ENCODE peak calls at places on chromosomes 3 and 15, in seven cellular contexts. One of them, this sample, is unnamed.

GRCh38 chr15:65902373-65902772 is 33.1 kb downstream of the RAB11A start:
- DNase-seq in body of pancreas: peak
- DNase-seq in epithelial cell of prostate: peak
- DNase-seq in pancreas: no peak
- DNase-seq in substantia nigra: no peak
- DNase-seq in heart right ventricle: peak
- DNase-seq in uterus: peak
- DNase-seq in this sample: no peak

GRCh38 chr3:192409838-192410683 is 317.3 kb downstream of the FGF12 start:
- DNase-seq in body of pancreas: no peak
- DNase-seq in epithelial cell of prostate: no peak
- DNase-seq in pancreas: no peak
- DNase-seq in substantia nigra: no peak
- DNase-seq in heart right ventricle: no peak
- DNase-seq in uterus: no peak
- DNase-seq in this sample: no peak

GRCh38 chr3:150905339-150905738 is at the start of gene MINDY4B:
- DNase-seq in body of pancreas: no peak
- DNase-seq in epithelial cell of prostate: no peak
- DNase-seq in pancreas: no peak
- DNase-seq in substantia nigra: no peak
- DNase-seq in heart right ventricle: no peak
- DNase-seq in uterus: no peak
- DNase-seq in this sample: no peak

GRCh38 chr3:111961461-111962269 is 17.2 kb upstream of the ABHD10 start:
- DNase-seq in body of pancreas: no peak
- DNase-seq in epithelial cell of prostate: no peak
- DNase-seq in pancreas: no peak
- DNase-seq in substantia nigra: no peak
- DNase-seq in heart right ventricle: no peak
- DNase-seq in uterus: no peak
- DNase-seq in this sample: no peak

GRCh38 chr3:191414286-191414685 is 46.7 kb upstream of the PYDC2 start:
- DNase-seq in body of pancreas: no peak
- DNase-seq in epithelial cell of prostate: no peak
- DNase-seq in pancreas: no peak
- DNase-seq in substantia nigra: no peak
- DNase-seq in heart right ventricle: no peak
- DNase-seq in uterus: no peak
- DNase-seq in this sample: no peak

GRCh38 chr3:37320276-37320675 is 145.9 kb upstream of the LRRFIP2 start:
- DNase-seq in body of pancreas: no peak
- DNase-seq in epithelial cell of prostate: no peak
- DNase-seq in pancreas: no peak
- DNase-seq in substantia nigra: no peak
- DNase-seq in heart right ventricle: no peak
- DNase-seq in uterus: no peak
- DNase-seq in this sample: no peak

GRCh38 chr15:80275946-80276345 is 23.9 kb upstream of the CTXND1 start:
- DNase-seq in body of pancreas: no peak
- DNase-seq in epithelial cell of prostate: peak
- DNase-seq in pancreas: no peak
- DNase-seq in substantia nigra: no peak
- DNase-seq in heart right ventricle: no peak
- DNase-seq in uterus: no peak
- DNase-seq in this sample: no peak

GRCh38 chr3:66378256-66378655 is 122.6 kb downstream of the LRIG1 start:
- DNase-seq in body of pancreas: no peak
- DNase-seq in epithelial cell of prostate: no peak
- DNase-seq in pancreas: no peak
- DNase-seq in substantia nigra: no peak
- DNase-seq in heart right ventricle: no peak
- DNase-seq in uterus: no peak
- DNase-seq in this sample: no peak

GRCh38 chr3:162034368-162034767 is 537.8 kb downstream of the OTOL1 start:
- DNase-seq in body of pancreas: no peak
- DNase-seq in epithelial cell of prostate: no peak
- DNase-seq in pancreas: no peak
- DNase-seq in substantia nigra: no peak
- DNase-seq in heart right ventricle: no peak
- DNase-seq in uterus: no peak
- DNase-seq in this sample: no peak

GRCh38 chr15:75904241-75904631 is 558 bp downstream of the FBXO22 start:
- DNase-seq in body of pancreas: peak
- DNase-seq in epithelial cell of prostate: no peak
- DNase-seq in pancreas: peak
- DNase-seq in substantia nigra: no peak
- DNase-seq in heart right ventricle: peak
- DNase-seq in uterus: peak
- DNase-seq in this sample: no peak

GRCh38 chr3:77815467-77815866 is 775.6 kb downstream of the ROBO2 start:
- DNase-seq in body of pancreas: no peak
- DNase-seq in epithelial cell of prostate: no peak
- DNase-seq in pancreas: no peak
- DNase-seq in substantia nigra: no peak
- DNase-seq in heart right ventricle: no peak
- DNase-seq in uterus: no peak
- DNase-seq in this sample: no peak

GRCh38 chr15:90035095-90035834 is 34.1 kb downstream of the ZNF710 start:
- DNase-seq in body of pancreas: peak
- DNase-seq in epithelial cell of prostate: no peak
- DNase-seq in pancreas: peak
- DNase-seq in substantia nigra: peak
- DNase-seq in heart right ventricle: peak
- DNase-seq in uterus: peak
- DNase-seq in this sample: peak

GRCh38 chr3:66428733-66429132 is 72.1 kb downstream of the LRIG1 start:
- DNase-seq in body of pancreas: peak
- DNase-seq in epithelial cell of prostate: peak
- DNase-seq in pancreas: peak
- DNase-seq in substantia nigra: peak
- DNase-seq in heart right ventricle: peak
- DNase-seq in uterus: peak
- DNase-seq in this sample: peak

GRCh38 chr15:74613953-74614743 is 1.5 kb upstream of the CLK3 start:
- DNase-seq in body of pancreas: no peak
- DNase-seq in epithelial cell of prostate: no peak
- DNase-seq in pancreas: no peak
- DNase-seq in substantia nigra: no peak
- DNase-seq in heart right ventricle: no peak
- DNase-seq in uterus: peak
- DNase-seq in this sample: no peak

GRCh38 chr15:99973351-99973750 is 240.1 kb upstream of the LYSMD4 start:
- DNase-seq in body of pancreas: no peak
- DNase-seq in epithelial cell of prostate: no peak
- DNase-seq in pancreas: no peak
- DNase-seq in substantia nigra: no peak
- DNase-seq in heart right ventricle: no peak
- DNase-seq in uterus: no peak
- DNase-seq in this sample: no peak

GRCh38 chr3:133644768-133645167 is 17.0 kb downstream of the TOPBP1 start:
- DNase-seq in body of pancreas: no peak
- DNase-seq in epithelial cell of prostate: peak
- DNase-seq in pancreas: no peak
- DNase-seq in substantia nigra: no peak
- DNase-seq in heart right ventricle: no peak
- DNase-seq in uterus: no peak
- DNase-seq in this sample: no peak

GRCh38 chr15:60720493-60721231 is 241.7 kb upstream of the ICE2 start:
- DNase-seq in body of pancreas: no peak
- DNase-seq in epithelial cell of prostate: no peak
- DNase-seq in pancreas: peak
- DNase-seq in substantia nigra: no peak
- DNase-seq in heart right ventricle: no peak
- DNase-seq in uterus: no peak
- DNase-seq in this sample: no peak

GRCh38 chr3:147406255-147407023 is at the start of gene ZIC4:
- DNase-seq in body of pancreas: no peak
- DNase-seq in epithelial cell of prostate: no peak
- DNase-seq in pancreas: no peak
- DNase-seq in substantia nigra: no peak
- DNase-seq in heart right ventricle: no peak
- DNase-seq in uterus: no peak
- DNase-seq in this sample: no peak

GRCh38 chr15:66654718-66655375 is 47.2 kb upstream of the SMAD6 start:
- DNase-seq in body of pancreas: no peak
- DNase-seq in epithelial cell of prostate: no peak
- DNase-seq in pancreas: no peak
- DNase-seq in substantia nigra: no peak
- DNase-seq in heart right ventricle: peak
- DNase-seq in uterus: no peak
- DNase-seq in this sample: no peak

GRCh38 chr3:112074616-112075497 is 11.3 kb upstream of the C3orf52 start:
- DNase-seq in body of pancreas: peak
- DNase-seq in epithelial cell of prostate: peak
- DNase-seq in pancreas: peak
- DNase-seq in substantia nigra: no peak
- DNase-seq in heart right ventricle: no peak
- DNase-seq in uterus: no peak
- DNase-seq in this sample: no peak

GRCh38 chr15:73617310-73617709 is 15.9 kb downstream of the NPTN start:
- DNase-seq in body of pancreas: no peak
- DNase-seq in epithelial cell of prostate: no peak
- DNase-seq in pancreas: no peak
- DNase-seq in substantia nigra: no peak
- DNase-seq in heart right ventricle: no peak
- DNase-seq in uterus: no peak
- DNase-seq in this sample: no peak

GRCh38 chr15:35736150-35736549 is 190.2 kb upstream of the DPH6 start:
- DNase-seq in body of pancreas: no peak
- DNase-seq in epithelial cell of prostate: no peak
- DNase-seq in pancreas: no peak
- DNase-seq in substantia nigra: no peak
- DNase-seq in heart right ventricle: no peak
- DNase-seq in uterus: no peak
- DNase-seq in this sample: no peak

GRCh38 chr3:13069495-13069894 is 3.7 kb downstream of the IQSEC1 start:
- DNase-seq in body of pancreas: no peak
- DNase-seq in epithelial cell of prostate: no peak
- DNase-seq in pancreas: no peak
- DNase-seq in substantia nigra: no peak
- DNase-seq in heart right ventricle: no peak
- DNase-seq in uterus: no peak
- DNase-seq in this sample: no peak

GRCh38 chr15:69980311-69981059 is 117.2 kb downstream of the TLE3 start:
- DNase-seq in body of pancreas: no peak
- DNase-seq in epithelial cell of prostate: no peak
- DNase-seq in pancreas: no peak
- DNase-seq in substantia nigra: no peak
- DNase-seq in heart right ventricle: no peak
- DNase-seq in uterus: no peak
- DNase-seq in this sample: no peak

GRCh38 chr15:101114146-101114545 is 137.7 kb downstream of the CHSY1 start:
- DNase-seq in body of pancreas: no peak
- DNase-seq in epithelial cell of prostate: no peak
- DNase-seq in pancreas: no peak
- DNase-seq in substantia nigra: no peak
- DNase-seq in heart right ventricle: no peak
- DNase-seq in uterus: no peak
- DNase-seq in this sample: no peak

GRCh38 chr3:140832883-140833282 is 108.8 kb upstream of the SLC25A36 start:
- DNase-seq in body of pancreas: no peak
- DNase-seq in epithelial cell of prostate: no peak
- DNase-seq in pancreas: no peak
- DNase-seq in substantia nigra: no peak
- DNase-seq in heart right ventricle: no peak
- DNase-seq in uterus: no peak
- DNase-seq in this sample: no peak

GRCh38 chr15:29141908-29142747 is 127.5 kb downstream of the NSMCE3 start:
- DNase-seq in body of pancreas: no peak
- DNase-seq in epithelial cell of prostate: peak
- DNase-seq in pancreas: no peak
- DNase-seq in substantia nigra: no peak
- DNase-seq in heart right ventricle: no peak
- DNase-seq in uterus: no peak
- DNase-seq in this sample: no peak

GRCh38 chr3:31634485-31634884 is 101.8 kb downstream of the STT3B start:
- DNase-seq in body of pancreas: no peak
- DNase-seq in epithelial cell of prostate: peak
- DNase-seq in pancreas: no peak
- DNase-seq in substantia nigra: no peak
- DNase-seq in heart right ventricle: no peak
- DNase-seq in uterus: no peak
- DNase-seq in this sample: no peak

GRCh38 chr3:32226875-32227500 is 11.5 kb upstream of the CMTM8 start:
- DNase-seq in body of pancreas: no peak
- DNase-seq in epithelial cell of prostate: no peak
- DNase-seq in pancreas: no peak
- DNase-seq in substantia nigra: no peak
- DNase-seq in heart right ventricle: no peak
- DNase-seq in uterus: no peak
- DNase-seq in this sample: no peak

GRCh38 chr3:134592806-134593205 is 58.0 kb downstream of the KY start:
- DNase-seq in body of pancreas: no peak
- DNase-seq in epithelial cell of prostate: no peak
- DNase-seq in pancreas: no peak
- DNase-seq in substantia nigra: no peak
- DNase-seq in heart right ventricle: no peak
- DNase-seq in uterus: no peak
- DNase-seq in this sample: no peak

GRCh38 chr15:40807888-40808194 is 568 bp upstream of the DNAJC17 start:
- DNase-seq in body of pancreas: no peak
- DNase-seq in epithelial cell of prostate: no peak
- DNase-seq in pancreas: no peak
- DNase-seq in substantia nigra: no peak
- DNase-seq in heart right ventricle: no peak
- DNase-seq in uterus: no peak
- DNase-seq in this sample: no peak
- H3K27ac ChIP-seq in body of pancreas: peak
- H3K27ac ChIP-seq in epithelial cell of prostate: peak
- H3K27ac ChIP-seq in pancreas: no peak
- H3K27ac ChIP-seq in substantia nigra: peak
- H3K27ac ChIP-seq in heart right ventricle: peak
- H3K27ac ChIP-seq in uterus: peak
- H3K27ac ChIP-seq in this sample: peak

GRCh38 chr3:81726132-81726531 is 35.3 kb downstream of the GBE1 start:
- DNase-seq in body of pancreas: no peak
- DNase-seq in epithelial cell of prostate: no peak
- DNase-seq in pancreas: no peak
- DNase-seq in substantia nigra: no peak
- DNase-seq in heart right ventricle: no peak
- DNase-seq in uterus: no peak
- DNase-seq in this sample: no peak
- H3K27ac ChIP-seq in body of pancreas: no peak
- H3K27ac ChIP-seq in epithelial cell of prostate: peak
- H3K27ac ChIP-seq in pancreas: no peak
- H3K27ac ChIP-seq in substantia nigra: no peak
- H3K27ac ChIP-seq in heart right ventricle: peak
- H3K27ac ChIP-seq in uterus: no peak
- H3K27ac ChIP-seq in this sample: no peak

GRCh38 chr3:159798951-159799350 is 189.7 kb upstream of the IL12A start:
- DNase-seq in body of pancreas: no peak
- DNase-seq in epithelial cell of prostate: no peak
- DNase-seq in pancreas: no peak
- DNase-seq in substantia nigra: no peak
- DNase-seq in heart right ventricle: no peak
- DNase-seq in uterus: no peak
- DNase-seq in this sample: no peak
- H3K27ac ChIP-seq in body of pancreas: no peak
- H3K27ac ChIP-seq in epithelial cell of prostate: no peak
- H3K27ac ChIP-seq in pancreas: no peak
- H3K27ac ChIP-seq in substantia nigra: peak
- H3K27ac ChIP-seq in heart right ventricle: no peak
- H3K27ac ChIP-seq in uterus: peak
- H3K27ac ChIP-seq in this sample: peak

GRCh38 chr3:45137656-45138181 is 8.5 kb downstream of the CDCP1 start:
- DNase-seq in body of pancreas: no peak
- DNase-seq in epithelial cell of prostate: no peak
- DNase-seq in pancreas: peak
- DNase-seq in substantia nigra: no peak
- DNase-seq in heart right ventricle: no peak
- DNase-seq in uterus: no peak
- DNase-seq in this sample: no peak
- H3K27ac ChIP-seq in body of pancreas: peak
- H3K27ac ChIP-seq in epithelial cell of prostate: peak
- H3K27ac ChIP-seq in pancreas: no peak
- H3K27ac ChIP-seq in substantia nigra: no peak
- H3K27ac ChIP-seq in heart right ventricle: peak
- H3K27ac ChIP-seq in uterus: peak
- H3K27ac ChIP-seq in this sample: no peak